ENCODE peak calls at places on chromosomes 16 and 17, in four cellular contexts. S is fibroblast of lung, W is WERI-Rb-1, H is adrenal gland. F is an unnamed sample.

GRCh38 chr17:74573169-74573568 is 5.9 kb upstream of the CD300H start:
- DNase-seq in S (no peak), W (no peak), H (no peak), F (no peak)

GRCh38 chr17:7460850-7461660 is 16.2 kb downstream of the CHRNB1 start:
- DNase-seq in S (no peak), W (no peak), H (no peak), F (no peak)

GRCh38 chr16:65667013-65667578 is 545.2 kb upstream of the CDH11 start:
- DNase-seq in S (peak; percentile 52), W (peak; percentile 49), H (no peak), F (no peak)

GRCh38 chr16:31094088-31094423 is 541 bp downstream of the VKORC1 start:
- DNase-seq in S (peak; percentile 7), W (no peak), H (peak; percentile 54), F (no peak)

GRCh38 chr16:72124761-72125634 is 31.4 kb downstream of the DHX38 start:
- DNase-seq in S (peak; percentile 63), W (peak; percentile 77), H (peak; percentile 72), F (peak; percentile 83)

GRCh38 chr17:13031718-13032350 is 14.0 kb upstream of the ELAC2 start:
- DNase-seq in S (peak; percentile 20), W (peak; percentile 32), H (peak; percentile 63), F (peak; percentile 37)

GRCh38 chr17:76538281-76538931 is 897 bp upstream of the CYGB start:
- DNase-seq in S (no peak), W (no peak), H (no peak), F (no peak)

GRCh38 chr17:14845562-14846335 is 419.4 kb downstream of the PMP22 start:
- DNase-seq in S (no peak), W (no peak), H (no peak), F (no peak)

GRCh38 chr17:82399030-82399429 is 19.1 kb upstream of the HEXD start:
- DNase-seq in S (peak; percentile 55), W (peak; percentile 53), H (no peak), F (peak; percentile 63)

GRCh38 chr17:68260051-68260762 is 12.4 kb downstream of the AMZ2 start:
- DNase-seq in S (peak; percentile 20), W (no peak), H (no peak), F (no peak)

GRCh38 chr17:48131216-48131824 is 23.8 kb downstream of the SNX11 start:
- DNase-seq in S (peak; percentile 51), W (peak; percentile 83), H (peak; percentile 74), F (peak; percentile 79)

GRCh38 chr17:79991924-79992656 is 43.6 kb downstream of the TBC1D16 start:
- DNase-seq in S (no peak), W (no peak), H (no peak), F (peak; percentile 39)

GRCh38 chr17:62720126-62720850 is 87.8 kb downstream of the MARCHF10 start:
- DNase-seq in S (peak; percentile 42), W (no peak), H (no peak), F (no peak)

GRCh38 chr17:1462164-1463112 is 6.4 kb upstream of the CRK start:
- DNase-seq in S (peak; percentile 60), W (peak; percentile 94), H (no peak), F (no peak)

GRCh38 chr17:49730078-49730786 is 22.5 kb upstream of the SLC35B1 start:
- DNase-seq in S (peak; percentile 94), W (no peak), H (peak; percentile 93), F (no peak)

GRCh38 chr17:10121971-10122707 is 76.3 kb downstream of the GAS7 start:
- DNase-seq in S (no peak), W (peak; percentile 71), H (no peak), F (no peak)

GRCh38 chr16:81707411-81708321 is 71.4 kb upstream of the PLCG2 start:
- DNase-seq in S (peak; percentile 65), W (no peak), H (peak; percentile 39), F (no peak)

GRCh38 chr16:27318399-27319256 is 4.9 kb downstream of the IL4R start:
- DNase-seq in S (no peak), W (no peak), H (peak; percentile 52), F (no peak)

GRCh38 chr17:82978354-82978753 is 101.1 kb upstream of the METRNL start:
- DNase-seq in S (no peak), W (no peak), H (no peak), F (no peak)

GRCh38 chr16:11297492-11298142 is 16.5 kb upstream of the PRM1 start:
- DNase-seq in S (peak; percentile 81), W (peak; percentile 50), H (peak; percentile 62), F (peak; percentile 71)

GRCh38 chr16:29943846-29944669 is 17.8 kb upstream of the TMEM219 start:
- DNase-seq in S (peak; percentile 99), W (peak; percentile 58), H (peak; percentile 78), F (no peak)
- H3K4me3 ChIP-seq in S (peak overlapping the region; percentile 31), W (no peak overlapping the region), H (no peak overlapping the region), F (no peak overlapping the region)

DNA sequence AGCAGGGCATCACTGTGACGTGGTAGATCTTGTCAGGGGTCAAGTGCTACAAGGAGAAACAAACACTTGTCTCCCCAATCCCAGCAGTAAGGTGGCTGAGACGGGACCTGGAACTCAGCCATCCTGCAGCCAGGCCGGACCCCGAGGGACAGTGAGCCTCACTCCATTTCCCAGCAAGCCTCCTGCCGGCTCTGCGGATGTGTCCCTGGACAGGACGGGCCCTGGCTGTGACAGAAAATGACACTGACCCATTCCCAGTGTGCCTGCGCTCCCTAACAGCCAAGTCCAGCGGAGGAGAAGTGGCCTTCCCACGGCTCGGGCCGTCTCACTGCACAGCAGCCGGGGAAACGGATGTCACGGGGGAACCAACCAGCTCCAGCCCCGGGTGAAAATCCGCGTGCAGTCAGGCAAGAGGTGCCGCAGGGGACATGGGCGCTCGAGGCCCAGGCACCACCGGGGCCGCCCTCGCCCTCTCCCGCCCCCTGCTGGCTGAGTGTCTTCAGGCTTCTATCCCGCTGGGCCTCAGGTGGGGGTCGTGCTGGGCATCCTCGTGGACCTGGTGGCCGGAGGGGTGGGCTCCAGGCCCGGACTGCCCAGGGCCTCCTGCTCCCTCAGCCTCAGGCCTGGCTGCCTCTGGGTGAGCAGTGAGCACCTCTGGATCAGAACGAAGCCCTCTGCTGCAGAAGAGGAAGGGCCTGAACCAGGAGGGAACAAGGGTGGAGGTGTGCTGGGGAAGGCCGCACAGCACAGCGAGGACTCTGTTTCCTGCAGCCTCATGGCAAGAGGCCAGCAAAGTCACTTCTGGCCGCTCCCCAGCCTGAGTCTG is 6.7 kb downstream of the HAGHL start:
- DNase-seq in S (no peak), W (peak; percentile 64), H (no peak), F (peak; percentile 83)
- TF ChIP-seq CTCF in S (peak; percentile 35), W (peak; percentile 86), H (no peak), F (peak; percentile 65)

GRCh38 chr16:22314661-22315626 is 17.7 kb downstream of the POLR3E start:
- DNase-seq in S (no peak), W (peak; percentile 93), H (no peak), F (no peak)
- H3K4me3 ChIP-seq in S (no peak overlapping the region), W (peak overlapping the region; percentile 42), H (no peak overlapping the region), F (no peak overlapping the region)

GRCh38 chr16:73214825-73215481 is 167.0 kb upstream of the ZFHX3 start:
- DNase-seq in S (peak; percentile 98), W (no peak), H (no peak), F (no peak)

GRCh38 chr16:73217654-73218053 is 169.7 kb upstream of the ZFHX3 start:
- DNase-seq in S (no peak), W (no peak), H (no peak), F (no peak)

GRCh38 chr16:73215482-73216377 is 167.8 kb upstream of the ZFHX3 start:
- DNase-seq in S (peak; percentile 82), W (no peak), H (no peak), F (no peak)

GRCh38 chr16:73216932-73217331 is 169.0 kb upstream of the ZFHX3 start:
- DNase-seq in S (peak; percentile 18), W (no peak), H (no peak), F (no peak)

GRCh38 chr16:73219176-73219575 is 171.2 kb upstream of the ZFHX3 start:
- DNase-seq in S (no peak), W (no peak), H (no peak), F (no peak)
- TF ChIP-seq CTCF in S (peak; percentile 39), W (peak; percentile 11), H (no peak), F (peak; percentile 24)